ENCODE peak calls at places on chromosome 17, in seven cellular contexts. T is AG09319; H is C1 segment of cervical spinal cord; I is SJCRH30; U is sciatic nerve; P is naive thymus-derived CD4-positive, alpha-beta T cell; C is stimulated activated CD4-positive, alpha-beta T cell treated with anti-CD3 and anti-CD28 coated beads, Interleukin-2, amount 100 ng/mL, for 48 hours. W is an unnamed sample.

GRCh38 chr17:64020068-64020766 is at the start of gene ICAM2:
- DNase-seq in T (no peak), I (no peak), U (peak; percentile 75), H (no peak), P (peak; percentile 73), C (peak; percentile 61), W (no peak)

GRCh38 chr17:43015579-43015978 is 6.6 kb downstream of the VAT1 start:
- DNase-seq in P (no peak), U (no peak), I (no peak), C (no peak), T (no peak), H (no peak), W (no peak)

GRCh38 chr17:38733315-38734234 is 3.4 kb downstream of the CISD3 start:
- DNase-seq in H (no peak), U (no peak), C (no peak), P (no peak), I (no peak), T (no peak), W (no peak)

GRCh38 chr17:55005520-55005919 is 37.0 kb downstream of the STXBP4 start:
- DNase-seq in T (no peak), C (no peak), U (no peak), I (peak; percentile 47), H (no peak), P (no peak), W (peak; percentile 1)

GRCh38 chr17:58303981-58304734 is 23.4 kb upstream of the MPO start:
- DNase-seq in P (no peak), C (peak; percentile 60), H (no peak), U (no peak), I (peak; percentile 70), T (no peak), W (peak; percentile 91)

GRCh38 chr17:77466596-77467223 is 325.9 kb downstream of the SEC14L1 start:
- DNase-seq in I (no peak), U (peak; percentile 61), H (no peak), C (no peak), T (no peak), P (no peak), W (no peak)

GRCh38 chr17:61285483-61286320 is 113.9 kb upstream of the TBX2 start:
- DNase-seq in H (no peak), U (no peak), I (peak; percentile 33), C (peak; percentile 11), P (peak; percentile 21), T (no peak), W (no peak)

GRCh38 chr17:64291268-64291851 is 28.3 kb upstream of the TEX2 start:
- DNase-seq in U (no peak), C (peak; percentile 31), T (no peak), P (no peak), I (peak; percentile 47), H (no peak), W (no peak)

GRCh38 chr17:31997005-31997404 is 10.2 kb upstream of the LRRC37B start:
- DNase-seq in T (no peak), C (no peak), U (no peak), H (no peak), I (no peak), P (no peak), W (no peak)

GRCh38 chr17:50212121-50212843 is 10.9 kb upstream of the COL1A1 start:
- DNase-seq in I (no peak), U (no peak), P (peak; percentile 10), C (no peak), H (no peak), T (no peak), W (no peak)

GRCh38 chr17:71757156-71757555 is 363.7 kb upstream of the SOX9 start:
- DNase-seq in T (no peak), I (no peak), H (no peak), P (no peak), U (no peak), C (no peak), W (no peak)

GRCh38 chr17:63836811-63837210 is 5.7 kb downstream of the SMARCD2 start:
- DNase-seq in T (no peak), H (no peak), P (no peak), U (no peak), C (no peak), I (no peak), W (no peak)

GRCh38 chr17:29760279-29760721 is 137.6 kb upstream of the CORO6 start:
- DNase-seq in I (peak; percentile 24), C (peak; percentile 34), T (no peak), P (peak; percentile 45), H (no peak), U (no peak), W (peak; percentile 24)

GRCh38 chr17:30559656-30560055 is 82.4 kb downstream of the GOSR1 start:
- DNase-seq in T (no peak), I (no peak), H (no peak), P (no peak), C (no peak), U (no peak), W (no peak)

GRCh38 chr17:30565073-30565935 is 88.1 kb downstream of the GOSR1 start:
- DNase-seq in P (no peak), U (no peak), I (peak; percentile 20), C (no peak), H (no peak), T (no peak), W (no peak)

GRCh38 chr17:40366861-40367518 is 2.5 kb upstream of the GJD3 start:
- DNase-seq in C (no peak), I (no peak), U (no peak), P (no peak), T (no peak), H (no peak), W (no peak)

GRCh38 chr17:73562896-73563295 is 81.3 kb downstream of the SDK2 start:
- DNase-seq in P (no peak), H (no peak), U (no peak), T (no peak), C (no peak), I (no peak), W (no peak)

GRCh38 chr17:77863814-77864161 is 94.7 kb upstream of the TNRC6C start:
- DNase-seq in C (no peak), I (peak; percentile 96), T (no peak), H (no peak), P (no peak), U (no peak), W (no peak)

GRCh38 chr17:28196637-28197036 is 122.4 kb upstream of the TMEM97 start:
- DNase-seq in H (no peak), U (no peak), I (no peak), C (no peak), T (no peak), P (no peak), W (no peak)

GRCh38 chr17:48734328-48735056 is 5.9 kb upstream of the HOXB13 start:
- DNase-seq in I (peak; percentile 95), U (no peak), P (no peak), T (no peak), C (no peak), H (no peak), W (no peak)